ENCODE peak calls at places on chromosome 14, in nine cellular contexts. E is transverse colon, W is endothelial cell of umbilical vein, K is lower leg skin, X is heart left ventricle, R is uterus, B is sigmoid colon, Y is HepG2, V is body of pancreas. G is an unnamed sample.

GRCh38 chr14:89037065-89037464 is 212.6 kb downstream of the TTC8 start:
- DNase-seq in Y (no peak), B (no peak), E (no peak), R (no peak), X (no peak), K (no peak), W (no peak), V (no peak), G (no peak)

GRCh38 chr14:92704036-92704804 is 44.2 kb downstream of the LGMN start:
- DNase-seq in B (no peak), E (peak), V (no peak), K (no peak), R (no peak), X (peak), W (no peak), Y (no peak), G (no peak)

GRCh38 chr14:91415794-91416743 is 1.6 kb downstream of the CCDC88C start:
- DNase-seq in B (no peak), R (no peak), Y (no peak), V (no peak), E (peak), X (no peak), K (no peak), W (peak), G (no peak)

GRCh38 chr14:63964063-63964462 is 111.3 kb downstream of the SYNE2 start:
- DNase-seq in B (no peak), Y (no peak), K (no peak), V (no peak), X (no peak), E (no peak), R (no peak), W (no peak), G (no peak)

GRCh38 chr14:55556929-55557623 is 22.9 kb upstream of the KTN1 start:
- DNase-seq in Y (peak), R (peak), V (peak), W (peak), E (peak), X (peak), B (peak), K (peak), G (no peak)

GRCh38 chr14:38868415-38869290 is 234.4 kb downstream of the SEC23A start:
- DNase-seq in Y (peak), W (peak), R (no peak), V (no peak), B (no peak), E (no peak), X (no peak), K (no peak), G (no peak)

GRCh38 chr14:57657487-57657886 is 163.8 kb upstream of the CCDC198 start:
- DNase-seq in W (no peak), Y (no peak), K (no peak), B (no peak), V (no peak), R (no peak), X (no peak), E (no peak), G (no peak)

GRCh38 chr14:57487771-57488170 is 5.9 kb downstream of the CCDC198 start:
- DNase-seq in E (no peak), W (no peak), B (no peak), V (no peak), Y (no peak), K (no peak), X (no peak), R (no peak), G (no peak)

GRCh38 chr14:76922599-76922998 is 96.4 kb downstream of the LRRC74A start:
- DNase-seq in Y (no peak), K (no peak), B (no peak), R (no peak), V (no peak), E (no peak), W (no peak), X (no peak), G (no peak)

GRCh38 chr14:56874375-56874774 is 64.1 kb upstream of the OTX2 start:
- DNase-seq in K (no peak), Y (peak), V (peak), X (no peak), E (peak), B (no peak), W (peak), R (no peak), G (no peak)

GRCh38 chr14:40398981-40399380 is 966.7 kb upstream of the FBXO33 start:
- DNase-seq in R (no peak), K (no peak), B (no peak), X (no peak), Y (no peak), V (no peak), E (no peak), W (no peak), G (no peak)

GRCh38 chr14:92922883-92923743 is at the start of gene CHGA:
- DNase-seq in X (peak), E (peak), W (peak), R (no peak), Y (peak), V (peak), B (no peak), K (no peak), G (no peak)

GRCh38 chr14:42214981-42215491 is 608.4 kb downstream of the LRFN5 start:
- DNase-seq in E (no peak), K (peak), X (no peak), W (peak), V (no peak), R (no peak), B (no peak), Y (no peak), G (no peak)

GRCh38 chr14:21494902-21495762 is 16.0 kb downstream of the METTL3 start:
- DNase-seq in Y (no peak), W (no peak), X (no peak), R (no peak), B (no peak), K (no peak), V (no peak), E (no peak), G (no peak)

GRCh38 chr14:103802353-103802752 is 45.0 kb downstream of the PPP1R13B start:
- DNase-seq in K (no peak), W (no peak), E (no peak), V (no peak), R (no peak), B (no peak), Y (no peak), X (no peak), G (no peak)

GRCh38 chr14:75413013-75413412 is 14.8 kb upstream of the JDP2 start:
- DNase-seq in X (no peak), E (no peak), V (no peak), B (no peak), Y (no peak), R (no peak), K (no peak), W (no peak), G (no peak)

GRCh38 chr14:88017503-88017902 is 12.6 kb downstream of the GPR65 start:
- DNase-seq in W (no peak), B (no peak), Y (no peak), X (no peak), R (no peak), K (no peak), V (no peak), E (no peak), G (no peak)

GRCh38 chr14:21385170-21385904 is 1.5 kb upstream of the SUPT16H start:
- DNase-seq in R (no peak), E (no peak), K (peak), X (no peak), Y (no peak), B (no peak), W (no peak), V (no peak), G (no peak)

GRCh38 chr14:61102549-61103466 is 121.8 kb downstream of the SLC38A6 start:
- DNase-seq in W (no peak), Y (peak), R (no peak), V (no peak), X (no peak), B (no peak), K (no peak), E (no peak), G (peak)

GRCh38 chr14:51554339-51554920 is 97.3 kb upstream of the FRMD6 start:
- DNase-seq in K (no peak), R (no peak), E (no peak), B (no peak), W (peak), Y (no peak), X (no peak), V (no peak), G (no peak)

GRCh38 chr14:47675489-47676300 is at the start of gene MDGA2:
- DNase-seq in V (no peak), K (no peak), W (no peak), Y (no peak), R (no peak), E (no peak), X (no peak), B (no peak), G (no peak)

GRCh38 chr14:97104029-97104428 is 306.8 kb downstream of the VRK1 start:
- DNase-seq in X (no peak), B (no peak), W (no peak), Y (no peak), V (no peak), R (no peak), K (no peak), E (no peak), G (no peak)

GRCh38 chr14:37063467-37064240 is 108.8 kb downstream of the SLC25A21 start:
- DNase-seq in Y (no peak), E (no peak), V (no peak), W (no peak), B (no peak), X (no peak), R (no peak), K (no peak), G (no peak)

GRCh38 chr14:25607095-25607657 is 557.2 kb upstream of the STXBP6 start:
- DNase-seq in Y (no peak), R (no peak), V (no peak), B (no peak), K (no peak), W (no peak), X (no peak), E (no peak), G (no peak)

GRCh38 chr14:63787995-63788946 is 60.4 kb upstream of the SGPP1 start:
- DNase-seq in E (no peak), Y (no peak), B (no peak), V (no peak), X (no peak), R (no peak), W (no peak), K (no peak), G (no peak)

GRCh38 chr14:92108345-92109254 is 2.2 kb upstream of the ATXN3 start:
- DNase-seq in K (no peak), W (no peak), X (no peak), Y (peak), V (no peak), R (no peak), E (no peak), B (no peak), G (no peak)

GRCh38 chr14:24297190-24297964 is 2.2 kb downstream of the DHRS1 start:
- DNase-seq in B (no peak), Y (peak), E (no peak), W (peak), R (no peak), K (no peak), X (no peak), V (no peak), G (no peak)

DNA sequence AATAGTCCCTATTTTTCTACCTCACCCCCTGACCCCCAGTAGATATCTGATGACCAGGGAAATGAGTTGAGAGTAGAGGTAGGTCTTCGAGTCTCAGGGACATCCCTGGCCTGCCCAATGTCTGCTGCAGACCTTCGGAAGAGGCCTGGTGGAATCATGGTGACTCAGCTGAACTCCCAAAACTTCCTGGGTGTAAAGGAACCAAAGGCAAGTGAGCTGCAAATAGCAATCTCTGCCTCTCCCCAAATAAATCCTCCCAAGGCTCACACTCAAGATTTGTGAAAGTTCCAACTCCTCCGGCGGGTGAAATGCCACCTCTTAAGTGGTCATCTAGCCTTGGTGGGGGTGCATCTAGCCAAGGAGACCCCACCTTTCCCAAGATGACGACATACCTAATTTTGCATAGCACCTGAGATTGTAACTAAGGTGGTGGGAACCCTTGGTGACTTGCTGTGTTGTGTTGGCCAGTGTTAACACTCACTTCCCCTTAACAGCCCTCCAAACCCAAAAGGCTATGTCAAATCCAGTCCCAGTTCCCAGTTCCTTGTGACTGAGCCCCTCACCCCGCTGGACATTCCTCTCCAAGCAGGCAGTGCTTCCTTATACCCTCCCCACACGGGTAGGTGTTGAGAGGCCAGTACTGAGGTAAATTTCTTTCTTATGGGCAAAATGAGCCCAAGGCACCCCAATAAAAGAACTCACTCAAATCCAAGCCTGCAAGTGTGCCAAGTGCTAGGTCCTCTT is 6.2 kb downstream of the ZFP36L1 start:
- DNase-seq in X (no peak), Y (no peak), B (peak), E (no peak), W (peak), R (peak), V (peak), K (no peak), G (no peak)
- TF ChIP-seq POLR2A in X (no peak), Y (peak), B (no peak), E (peak), W (peak), R (no peak), V (peak), K (no peak), G (no peak)

DNA sequence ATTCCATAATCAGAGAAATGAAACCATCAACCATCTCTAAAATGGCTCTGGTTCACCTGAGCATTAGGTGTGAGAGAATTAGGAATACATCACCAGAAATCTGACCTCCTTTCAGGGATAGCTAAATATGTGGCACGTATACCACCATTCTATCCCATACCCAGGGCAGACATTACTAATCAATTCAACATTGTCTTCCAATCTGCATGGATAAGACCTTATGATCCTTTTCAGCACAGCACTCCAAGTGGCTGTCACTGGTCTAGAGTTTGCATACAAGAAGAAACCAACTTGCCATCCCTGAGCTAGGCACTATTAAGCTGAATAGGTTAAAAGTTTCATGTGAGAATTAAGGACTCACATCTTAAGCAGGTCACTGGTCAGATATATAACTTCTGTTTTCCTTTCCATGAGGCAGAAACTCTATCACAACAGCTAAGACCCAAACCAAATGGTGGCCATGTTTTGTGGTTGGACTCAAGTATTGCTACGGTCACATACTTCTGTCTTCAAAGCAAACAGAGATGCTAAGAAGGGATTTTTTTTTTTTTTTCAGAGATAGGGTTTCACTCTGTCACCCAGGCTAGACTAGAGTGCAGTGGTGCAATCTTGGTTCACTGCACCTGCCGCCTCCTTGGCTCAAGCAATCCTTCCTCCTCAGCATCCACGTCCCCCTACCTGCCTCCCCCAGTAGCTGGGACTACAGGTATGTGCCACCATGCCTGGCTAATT is 249.0 kb downstream of the DPF3 start:
- DNase-seq in V (no peak), K (no peak), E (no peak), R (no peak), B (no peak), X (no peak), Y (no peak), W (no peak), G (peak)
- TF ChIP-seq CTCF in V (no peak), K (no peak), E (no peak), R (no peak), B (no peak), X (no peak), Y (no peak), W (no peak), G (no peak)

GRCh38 chr14:100138082-100138787 is 21.2 kb downstream of the DEGS2 start:
- DNase-seq in B (no peak), V (no peak), E (peak), K (no peak), W (no peak), Y (no peak), R (no peak), X (no peak), G (no peak)
- TF ChIP-seq POLR2A in B (no peak), V (no peak), E (no peak), K (no peak), W (no peak), Y (no peak), R (no peak), X (no peak), G (no peak)

GRCh38 chr14:53956427-53957201 is at the start of gene BMP4:
- DNase-seq in W (peak), Y (peak), E (peak), B (peak), X (peak), V (peak), K (peak), R (peak), G (no peak)
- TF ChIP-seq CTCF in W (no peak), Y (peak), E (no peak), B (no peak), X (no peak), V (no peak), K (no peak), R (no peak), G (no peak)

GRCh38 chr14:105929327-105930081 is 403.1 kb downstream of the TMEM121 start:
- DNase-seq in Y (no peak), E (no peak), W (no peak), X (no peak), V (no peak), K (no peak), B (peak), R (no peak), G (no peak)
- TF ChIP-seq POLR2A in Y (no peak), E (no peak), W (no peak), X (no peak), V (no peak), K (no peak), B (no peak), R (no peak), G (no peak)

DNA sequence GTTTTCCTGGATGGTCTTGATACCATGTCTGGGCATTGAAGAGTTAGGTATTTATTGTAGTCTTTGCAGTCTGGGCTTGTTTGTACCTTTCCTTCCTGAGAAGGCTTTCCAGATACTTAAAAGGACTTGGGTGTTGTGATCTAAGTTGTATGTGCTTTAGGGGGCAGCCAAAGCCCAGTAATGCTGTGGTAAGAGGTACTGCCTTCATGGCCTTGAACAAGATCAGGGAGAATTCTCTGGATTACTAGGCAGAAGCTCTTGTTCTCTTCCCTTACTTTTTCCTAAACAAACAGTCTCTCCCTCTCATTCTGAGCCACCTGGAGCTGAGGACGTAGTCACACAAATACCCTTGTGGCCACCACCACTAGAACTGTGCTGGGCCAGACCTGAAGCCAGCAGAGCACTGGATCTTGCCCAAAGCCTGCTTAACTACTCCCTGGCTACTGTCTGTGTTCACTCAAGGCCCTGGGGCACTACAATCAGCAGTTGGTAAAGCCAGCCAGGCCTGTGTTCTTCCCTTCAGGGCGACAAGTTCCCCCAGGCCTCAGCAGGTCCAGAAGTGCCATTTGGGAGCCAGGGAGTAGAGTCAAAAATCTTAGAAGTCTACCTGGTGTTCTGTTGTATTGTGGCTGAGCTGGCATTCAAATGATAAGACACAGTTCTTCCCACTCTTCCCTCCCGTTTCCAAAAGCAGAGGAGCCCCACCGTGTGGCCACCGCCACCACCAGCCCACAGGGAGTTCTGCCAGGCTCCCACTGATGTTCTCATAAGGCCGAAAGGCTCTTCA is 11.4 kb downstream of the PRORP start:
- DNase-seq in B (no peak), Y (peak), R (no peak), V (no peak), X (no peak), E (no peak), K (no peak), W (no peak), G (no peak)
- TF ChIP-seq CTCF in B (no peak), Y (peak), R (no peak), V (no peak), X (no peak), E (no peak), K (no peak), W (no peak), G (no peak)